ENCODE peak calls at places on chromosomes 6 and 20, in five cellular contexts. U, N, R, M and H are unnamed samples.

GRCh38 chr6:52577778-52578473 is 1.1 kb upstream of the TRAM2 start:
- DNase-seq in U (no peak), N (no peak), R (no peak), M (no peak), H (no peak)

GRCh38 chr6:44219815-44220784 is 3.3 kb upstream of the SLC29A1 start:
- DNase-seq in U (no peak), N (no peak), R (no peak), M (no peak), H (no peak)

GRCh38 chr6:165655191-165655590 is 7.8 kb downstream of the PDE10A start:
- DNase-seq in U (no peak), N (no peak), R (no peak), M (no peak), H (no peak)

GRCh38 chr6:63804381-63804956 is 168.9 kb downstream of the PHF3 start:
- DNase-seq in U (no peak), N (no peak), R (no peak), M (peak), H (no peak)

GRCh38 chr6:139587469-139587868 is 213.0 kb upstream of the CITED2 start:
- DNase-seq in U (no peak), N (no peak), R (no peak), M (peak), H (no peak)

GRCh38 chr6:116298273-116298672 is 18.5 kb upstream of the TSPYL1 start:
- DNase-seq in U (no peak), N (no peak), R (no peak), M (no peak), H (no peak)

GRCh38 chr6:7058250-7058923 is 49.4 kb upstream of the RREB1 start:
- DNase-seq in U (peak), N (peak), R (no peak), M (peak), H (no peak)

GRCh38 chr20:16662462-16662861 is 67.4 kb upstream of the SNRPB2 start:
- DNase-seq in U (no peak), N (no peak), R (no peak), M (no peak), H (no peak)

GRCh38 chr6:34543421-34543820 is 12.7 kb downstream of the SPDEF start:
- DNase-seq in U (no peak), N (no peak), R (no peak), M (peak), H (no peak)

GRCh38 chr6:45118684-45119230 is 209.4 kb upstream of the RUNX2 start:
- DNase-seq in U (no peak), N (no peak), R (no peak), M (no peak), H (no peak)

GRCh38 chr20:38727602-38728236 is 3.4 kb downstream of the SLC32A1 start:
- DNase-seq in U (no peak), N (no peak), R (no peak), M (no peak), H (peak)

GRCh38 chr20:37406010-37406998 is 60.4 kb downstream of the SRC start:
- DNase-seq in U (no peak), N (peak), R (peak), M (no peak), H (no peak)

GRCh38 chr20:63071541-63072181 is 64.9 kb upstream of the BHLHE23 start:
- DNase-seq in U (no peak), N (peak), R (no peak), M (peak), H (peak)

GRCh38 chr6:161443868-161444267 is 170.0 kb upstream of the AGPAT4 start:
- DNase-seq in U (no peak), N (peak), R (no peak), M (no peak), H (peak)

GRCh38 chr20:22703843-22704242 is 119.5 kb upstream of the FOXA2 start:
- DNase-seq in U (no peak), N (no peak), R (no peak), M (no peak), H (no peak)

GRCh38 chr20:2599265-2600060 is 53.0 kb upstream of the NOP56 start:
- DNase-seq in U (no peak), N (no peak), R (no peak), M (no peak), H (peak)

GRCh38 chr6:13478525-13478962 is 8.9 kb downstream of the GFOD1 start:
- DNase-seq in U (no peak), N (no peak), R (peak), M (no peak), H (no peak)

GRCh38 chr20:63624486-63624885 is 2.4 kb downstream of the GMEB2 start:
- DNase-seq in U (no peak), N (no peak), R (no peak), M (peak), H (no peak)

GRCh38 chr6:71733970-71734899 is 152.1 kb upstream of the RIMS1 start:
- DNase-seq in U (no peak), N (no peak), R (no peak), M (no peak), H (no peak)

GRCh38 chr6:107064579-107065065 is 36.6 kb downstream of the MTRES1 start:
- DNase-seq in U (peak), N (no peak), R (no peak), M (peak), H (no peak)

GRCh38 chr6:37242042-37242428 is 15.5 kb upstream of the TBC1D22B start:
- DNase-seq in U (no peak), N (no peak), R (no peak), M (no peak), H (no peak)

GRCh38 chr6:143157146-143157545 is 96.5 kb downstream of the AIG1 start:
- DNase-seq in U (peak), N (no peak), R (no peak), M (no peak), H (no peak)

GRCh38 chr20:3889489-3890409 is 562 bp downstream of the PANK2 start:
- DNase-seq in U (no peak), N (peak), R (peak), M (no peak), H (peak)

GRCh38 chr6:5422321-5422915 is 161.1 kb downstream of the FARS2 start:
- DNase-seq in U (peak), N (peak), R (no peak), M (peak), H (peak)

GRCh38 chr20:54573838-54574237 is 98.4 kb downstream of the DOK5 start:
- DNase-seq in U (no peak), N (no peak), R (no peak), M (peak), H (peak)

GRCh38 chr6:137297887-137298286 is 78.7 kb upstream of the IFNGR1 start:
- DNase-seq in U (no peak), N (no peak), R (no peak), M (peak), H (peak)

GRCh38 chr20:19026121-19026878 is 186.1 kb upstream of the SLC24A3 start:
- DNase-seq in U (no peak), N (no peak), R (no peak), M (no peak), H (no peak)

GRCh38 chr20:38418509-38419204 is 16.5 kb downstream of the SNHG17 start:
- DNase-seq in U (no peak), N (no peak), R (no peak), M (peak), H (no peak)

GRCh38 chr6:144712541-144712940 is 427.4 kb downstream of the UTRN start:
- DNase-seq in U (peak), N (no peak), R (no peak), M (peak), H (no peak)

GRCh38 chr6:41901882-41902519 is 6.8 kb upstream of the USP49 start:
- DNase-seq in U (no peak), N (peak), R (no peak), M (peak), H (peak)

GRCh38 chr6:149961728-149962425 is 1.9 kb upstream of the ULBP1 start:
- DNase-seq in U (no peak), N (peak), R (no peak), M (peak), H (no peak)

GRCh38 chr6:133980168-133980567 is 27.1 kb downstream of the TBPL1 start:
- DNase-seq in U (no peak), N (no peak), R (no peak), M (no peak), H (no peak)

GRCh38 chr6:91678679-91679078 is 1091.8 kb upstream of the MAP3K7 start:
- DNase-seq in U (no peak), N (no peak), R (no peak), M (no peak), H (no peak)

GRCh38 chr20:50153153-50153499 is 397 bp downstream of the PEDS1 start:
- DNase-seq in U (no peak), N (peak), R (no peak), M (no peak), H (no peak)

GRCh38 chr20:47028487-47028886 is 133.8 kb downstream of the EYA2 start:
- DNase-seq in U (no peak), N (no peak), R (no peak), M (no peak), H (no peak)
- TF ChIP-seq CTCF in U (no peak), N (no peak), R (no peak), M (no peak), H (no peak)

GRCh38 chr6:151390276-151391020 is 911 bp downstream of the ZBTB2 start:
- DNase-seq in U (peak), N (peak), R (peak), M (peak), H (peak)
- TF ChIP-seq CTCF in U (no peak), N (peak), R (no peak), M (no peak), H (no peak)

GRCh38 chr20:48329216-48329615 is 498.6 kb downstream of the PREX1 start:
- DNase-seq in U (no peak), N (no peak), R (no peak), M (no peak), H (no peak)

GRCh38 chr20:48326868-48327267 is 500.9 kb downstream of the PREX1 start:
- DNase-seq in U (no peak), N (no peak), R (no peak), M (no peak), H (no peak)

GRCh38 chr20:48331518-48332286 is 496.1 kb downstream of the PREX1 start:
- DNase-seq in U (no peak), N (no peak), R (no peak), M (no peak), H (no peak)

GRCh38 chr20:48332555-48332954 is 495.2 kb downstream of the PREX1 start:
- DNase-seq in U (no peak), N (no peak), R (no peak), M (no peak), H (no peak)

DNA sequence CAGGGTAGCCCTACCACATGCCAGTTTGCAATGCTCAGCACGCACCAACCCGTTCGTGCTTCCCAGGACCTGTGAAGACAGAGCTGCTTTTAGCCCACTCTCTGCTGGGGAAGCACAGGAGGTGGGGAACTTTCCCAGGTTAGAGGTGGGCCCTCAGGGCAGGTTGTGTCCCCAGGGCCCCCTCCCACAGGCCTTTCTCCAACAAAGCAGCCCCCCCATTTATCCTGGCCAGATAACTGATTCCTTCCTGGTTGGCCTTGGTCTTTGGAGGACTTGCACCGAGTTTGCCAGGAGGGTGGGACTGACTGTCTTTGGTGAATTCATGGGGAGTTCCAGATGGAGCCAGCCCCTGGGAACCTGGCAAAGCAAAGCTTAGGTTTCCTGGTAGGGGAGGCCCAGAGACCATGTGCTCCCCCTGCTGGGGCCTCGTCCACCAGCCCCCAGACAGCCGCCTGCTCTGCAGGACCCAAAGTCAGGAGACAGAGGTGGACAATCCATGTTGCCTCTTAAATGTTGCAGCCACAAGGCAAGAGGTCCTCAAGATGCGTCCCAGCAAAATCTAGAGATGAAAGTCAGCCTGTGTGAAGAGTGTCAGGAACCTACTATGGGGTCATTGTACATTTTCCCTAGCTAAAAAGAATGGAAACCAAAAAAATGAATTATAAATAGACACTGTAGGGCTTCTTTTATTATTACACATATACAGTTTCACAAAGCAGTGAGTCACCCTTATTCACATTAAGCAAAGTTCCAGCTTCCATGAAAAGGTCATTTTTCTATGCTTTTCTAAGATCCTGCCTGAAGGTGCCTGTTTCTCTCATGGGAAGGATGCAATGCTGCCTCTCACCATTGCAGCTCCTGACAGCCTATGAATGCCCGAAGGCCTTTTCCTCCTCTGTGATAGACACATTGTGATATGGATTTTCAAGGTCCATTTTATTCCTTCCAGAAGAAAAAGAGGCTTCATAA is 497.8 kb downstream of the PREX1 start:
- DNase-seq in U (no peak), N (peak), R (no peak), M (peak), H (peak)
- TF ChIP-seq CTCF in U (peak), N (peak), R (no peak), M (peak), H (peak)

DNA sequence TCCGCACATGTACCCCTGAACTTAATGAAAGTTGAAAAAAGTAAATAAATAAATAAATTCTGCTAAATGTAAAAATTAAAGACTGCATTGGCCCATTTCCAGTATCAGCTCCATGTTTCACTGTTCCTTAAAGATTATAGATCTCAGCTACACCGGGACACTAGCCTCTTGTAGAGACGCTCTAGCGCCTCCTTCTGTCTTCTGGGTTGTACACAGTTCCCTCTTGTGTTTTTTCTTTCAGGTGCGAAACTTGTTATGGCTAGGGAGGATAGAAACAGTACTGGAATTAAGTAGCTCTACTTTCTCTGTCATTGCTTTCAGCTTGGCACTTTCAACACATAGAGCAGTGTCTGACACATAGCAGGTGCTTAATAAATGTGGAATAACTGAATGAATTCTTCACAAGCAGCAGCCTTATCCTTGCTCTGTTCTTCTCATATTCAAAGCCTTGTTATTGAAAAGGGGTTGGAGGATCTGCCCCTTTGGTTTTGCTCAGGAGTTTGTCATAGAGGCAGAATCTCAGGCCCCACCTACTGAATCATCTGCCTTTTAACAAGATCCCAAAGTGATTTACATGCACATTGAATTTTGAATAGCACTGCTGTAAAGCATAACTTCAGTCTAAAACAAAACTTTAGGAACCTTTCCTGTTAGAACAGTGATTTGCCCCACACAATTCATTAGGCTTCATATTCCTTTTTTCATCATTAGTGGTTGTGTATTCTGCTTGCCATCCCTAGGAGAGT is 92.3 kb downstream of the FIG4 start:
- DNase-seq in U (no peak), N (peak), R (no peak), M (peak), H (no peak)
- TF ChIP-seq CTCF in U (no peak), N (peak), R (no peak), M (peak), H (no peak)

GRCh38 chr20:42181064-42181463 is 562.9 kb upstream of the CHD6 start:
- DNase-seq in U (no peak), N (no peak), R (no peak), M (no peak), H (no peak)
- TF ChIP-seq CTCF in U (no peak), N (no peak), R (no peak), M (no peak), H (no peak)